ENCODE peak calls at places on chromosomes 13 and 19, in four cellular contexts. N, H, O and B are unnamed samples.

GRCh38 chr13:105105471-105105870 is 1430.0 kb downstream of the EFNB2 start:
- DNase-seq in H (no peak), O (no peak), N (no peak), B (no peak)

GRCh38 chr19:54661846-54662489 is 817 bp upstream of the LILRB4 start:
- DNase-seq in N (no peak), O (no peak), H (no peak), B (no peak)

GRCh38 chr19:29795461-29795860 is 16.3 kb upstream of the CCNE1 start:
- DNase-seq in H (peak), O (no peak), N (no peak), B (no peak)

GRCh38 chr19:39318071-39318470 is 2.6 kb downstream of the LRFN1 start:
- DNase-seq in O (no peak), H (no peak), N (peak), B (no peak)

GRCh38 chr13:74305876-74306275 is 171.7 kb upstream of the KLF12 start:
- DNase-seq in H (no peak), O (no peak), N (no peak), B (no peak)

GRCh38 chr13:107466326-107466725 is 749.0 kb downstream of the LIG4 start:
- DNase-seq in N (no peak), H (no peak), O (no peak), B (no peak)

GRCh38 chr19:48186541-48186991 is 16.1 kb downstream of the ZSWIM9 start:
- DNase-seq in O (no peak), H (no peak), N (no peak), B (peak)

GRCh38 chr19:8973501-8974091 is 36.6 kb downstream of the MUC16 start:
- DNase-seq in H (no peak), O (no peak), N (no peak), B (no peak)

GRCh38 chr19:48954595-48955307 is at the start of gene BAX:
- DNase-seq in O (peak), H (peak), N (peak), B (peak)

GRCh38 chr19:49442354-49442753 is 1.0 kb upstream of the SLC17A7 start:
- DNase-seq in N (no peak), O (peak), H (no peak), B (no peak)

GRCh38 chr19:45852941-45853340 is 10.0 kb downstream of the SYMPK start:
- DNase-seq in O (no peak), N (peak), H (no peak), B (no peak)

GRCh38 chr19:35179830-35180229 is 25.3 kb downstream of the FXYD5 start:
- DNase-seq in N (no peak), H (no peak), O (no peak), B (no peak)

GRCh38 chr13:39284801-39285388 is 246.6 kb downstream of the NHLRC3 start:
- DNase-seq in O (no peak), H (no peak), N (no peak), B (no peak)

GRCh38 chr19:5665781-5666513 is 14.4 kb downstream of the MICOS13 start:
- DNase-seq in O (no peak), H (peak), N (no peak), B (no peak)

GRCh38 chr19:13825489-13826475 is 30.5 kb downstream of the ZSWIM4 start:
- DNase-seq in H (peak), O (no peak), N (no peak), B (no peak)

GRCh38 chr19:7177926-7178325 is 108.4 kb downstream of the ZNF557 start:
- DNase-seq in O (no peak), H (no peak), N (no peak), B (no peak)

GRCh38 chr19:58558623-58559274 is 338 bp upstream of the UBE2M start:
- DNase-seq in N (peak), O (peak), H (peak), B (peak)

GRCh38 chr19:12757544-12758274 is 6.1 kb downstream of the BEST2 start:
- DNase-seq in H (peak), N (peak), O (peak), B (peak)

GRCh38 chr19:40687525-40688016 is 2.9 kb downstream of the NUMBL start:
- DNase-seq in H (peak), N (no peak), O (peak), B (peak)

GRCh38 chr13:51347099-51347498 is 7.6 kb downstream of the SERPINE3 start:
- DNase-seq in N (no peak), H (no peak), O (no peak), B (no peak)

GRCh38 chr19:30651066-30651465 is 278.9 kb downstream of the ZNF536 start:
- DNase-seq in N (no peak), H (peak), O (no peak), B (no peak)

GRCh38 chr13:36998624-36999041 is 507 bp downstream of the ALG5 start:
- DNase-seq in O (peak), H (peak), N (peak), B (no peak)

GRCh38 chr19:46042252-46042883 is 1.6 kb upstream of the IGFL4 start:
- DNase-seq in O (no peak), H (no peak), N (no peak), B (no peak)

GRCh38 chr19:29694669-29695627 is 20.1 kb downstream of the C19orf12 start:
- DNase-seq in H (peak), O (peak), N (peak), B (peak)

GRCh38 chr13:33862006-33862405 is 44.1 kb downstream of the RFC3 start:
- DNase-seq in N (no peak), H (no peak), O (no peak), B (no peak)

GRCh38 chr13:69292789-69293425 is 814.7 kb upstream of the ATXN8OS start:
- DNase-seq in N (no peak), O (no peak), H (no peak), B (no peak)

GRCh38 chr19:35545001-35545854 is at the start of gene TMEM147:
- DNase-seq in H (peak), O (peak), N (peak), B (peak)

GRCh38 chr19:460877-461609 is at the start of gene SHC2:
- DNase-seq in H (peak), O (no peak), N (no peak), B (no peak)